ENCODE peak calls at places on chromosome 17, in five cellular contexts. Z, T, N, L and A are unnamed samples.

GRCh38 chr17:73936908-73937627 is 266.4 kb upstream of the RPL38 start:
- DNase-seq in Z (no peak), N (no peak), L (peak), T (no peak), A (no peak)

GRCh38 chr17:7673239-7673638 is 14.1 kb downstream of the TP53 start:
- DNase-seq in L (peak), T (peak), Z (no peak), N (peak), A (peak)

GRCh38 chr17:77611791-77612466 is 346.6 kb upstream of the TNRC6C start:
- DNase-seq in L (no peak), N (no peak), T (no peak), Z (no peak), A (no peak)

GRCh38 chr17:14341866-14342265 is 41.0 kb downstream of the HS3ST3B1 start:
- DNase-seq in T (no peak), Z (no peak), N (no peak), L (no peak), A (no peak)

GRCh38 chr17:66348605-66349165 is 46.3 kb downstream of the PRKCA start:
- DNase-seq in T (no peak), L (peak), N (no peak), Z (peak), A (peak)

GRCh38 chr17:67022451-67022810 is 21.9 kb upstream of the CACNG1 start:
- DNase-seq in Z (no peak), T (no peak), N (no peak), L (no peak), A (no peak)

GRCh38 chr17:79007504-79008381 is 1.8 kb downstream of the CANT1 start:
- DNase-seq in T (no peak), L (no peak), Z (no peak), N (no peak), A (no peak)

GRCh38 chr17:66580178-66580577 is 254.7 kb upstream of the CACNG5 start:
- DNase-seq in N (no peak), Z (peak), T (no peak), L (peak), A (peak)

GRCh38 chr17:76700627-76701470 is 9.9 kb downstream of the MXRA7 start:
- DNase-seq in N (no peak), T (no peak), L (peak), Z (peak), A (no peak)

GRCh38 chr17:75271955-75272847 is 1.2 kb upstream of the MIF4GD start:
- DNase-seq in L (no peak), Z (peak), N (no peak), T (no peak), A (no peak)

GRCh38 chr17:18181358-18181757 is 2.3 kb upstream of the ALKBH5 start:
- DNase-seq in Z (peak), T (no peak), N (no peak), L (no peak), A (no peak)

GRCh38 chr17:39623356-39623950 is 3.3 kb upstream of the PPP1R1B start:
- DNase-seq in L (peak), Z (peak), T (no peak), N (peak), A (peak)

GRCh38 chr17:72775237-72775636 is 317.3 kb downstream of the SLC39A11 start:
- DNase-seq in N (no peak), T (no peak), Z (no peak), L (no peak), A (no peak)

GRCh38 chr17:31580331-31581021 is 189.0 kb downstream of the RAB11FIP4 start:
- DNase-seq in Z (peak), N (no peak), T (no peak), L (no peak), A (no peak)

GRCh38 chr17:19318611-19319010 is 43.9 kb downstream of the B9D1 start:
- DNase-seq in T (no peak), N (no peak), Z (no peak), L (no peak), A (no peak)

GRCh38 chr17:76049239-76049638 is 22.1 kb upstream of the EVPL start:
- DNase-seq in Z (no peak), N (no peak), T (no peak), L (no peak), A (no peak)

GRCh38 chr17:37701424-37702020 is 43.3 kb downstream of the HNF1B start:
- DNase-seq in N (peak), T (peak), Z (no peak), L (no peak), A (peak)

GRCh38 chr17:47694818-47695663 is 1.1 kb downstream of the TBKBP1 start:
- DNase-seq in Z (peak), L (no peak), T (no peak), N (peak), A (no peak)

GRCh38 chr17:17080181-17080631 is 37.9 kb downstream of the MPRIP start:
- DNase-seq in Z (no peak), N (no peak), T (no peak), L (no peak), A (no peak)

GRCh38 chr17:39235555-39236221 is 9.9 kb upstream of the STAC2 start:
- DNase-seq in L (peak), Z (peak), T (peak), N (peak), A (peak)

GRCh38 chr17:58329808-58330543 is 1.4 kb upstream of the TSPOAP1 start:
- DNase-seq in T (peak), Z (no peak), L (no peak), N (no peak), A (no peak)

GRCh38 chr17:72192409-72193192 is 71.8 kb downstream of the SOX9 start:
- DNase-seq in L (no peak), T (no peak), N (no peak), Z (peak), A (peak)

GRCh38 chr17:50114849-50115357 is 15.1 kb downstream of the SAMD14 start:
- DNase-seq in N (peak), T (no peak), Z (peak), L (peak), A (peak)

GRCh38 chr17:14464741-14465140 is 163.9 kb downstream of the HS3ST3B1 start:
- DNase-seq in T (no peak), L (no peak), Z (peak), N (no peak), A (no peak)

GRCh38 chr17:45997624-45998023 is 1.4 kb upstream of the STH start:
- DNase-seq in T (no peak), Z (peak), N (no peak), L (no peak), A (no peak)

GRCh38 chr17:7064248-7064647 is 15.8 kb downstream of the CLEC10A start:
- DNase-seq in N (no peak), T (no peak), Z (no peak), L (no peak), A (no peak)

GRCh38 chr17:6914711-6915110 is 81.1 kb upstream of the ALOX12 start:
- DNase-seq in N (no peak), L (no peak), Z (peak), T (no peak), A (no peak)

GRCh38 chr17:59893617-59894100 is 738 bp downstream of the RPS6KB1 start:
- DNase-seq in Z (peak), N (no peak), L (peak), T (no peak), A (peak)

GRCh38 chr17:38981640-38982039 is 14.4 kb upstream of the FBXO47 start:
- DNase-seq in L (no peak), T (no peak), Z (peak), N (no peak), A (no peak)

GRCh38 chr17:57051886-57052342 is 33.1 kb upstream of the AKAP1 start:
- DNase-seq in Z (no peak), N (no peak), T (no peak), L (no peak), A (no peak)

GRCh38 chr17:51200295-51200694 is 34.1 kb downstream of the NME2 start:
- DNase-seq in L (no peak), N (no peak), T (no peak), Z (no peak), A (no peak)

GRCh38 chr17:76048025-76048605 is 21.0 kb upstream of the EVPL start:
- DNase-seq in N (no peak), Z (no peak), L (no peak), T (no peak), A (no peak)

GRCh38 chr17:9837551-9838471 is 12.1 kb downstream of the GLP2R start:
- DNase-seq in T (no peak), L (no peak), N (no peak), Z (peak), A (peak)

GRCh38 chr17:11304568-11304967 is 63.6 kb downstream of the SHISA6 start:
- DNase-seq in T (no peak), Z (no peak), N (no peak), L (no peak), A (no peak)

GRCh38 chr17:2227025-2227699 is 76.4 kb downstream of the SMG6 start:
- DNase-seq in N (no peak), Z (no peak), L (no peak), T (no peak), A (no peak)

GRCh38 chr17:2598166-2598565 is 4.7 kb downstream of the PAFAH1B1 start:
- DNase-seq in T (no peak), Z (peak), L (no peak), N (no peak), A (no peak)

GRCh38 chr17:1736348-1737281 is 6.1 kb upstream of the SERPINF2 start:
- DNase-seq in Z (peak), L (peak), T (no peak), N (no peak), A (peak)

GRCh38 chr17:2798679-2799078 is 2.4 kb downstream of the RAP1GAP2 start:
- DNase-seq in L (no peak), Z (no peak), N (peak), T (no peak), A (no peak)

GRCh38 chr17:58873926-58874325 is 118.3 kb downstream of the PPM1E start:
- DNase-seq in T (no peak), N (no peak), L (no peak), Z (no peak), A (no peak)

DNA sequence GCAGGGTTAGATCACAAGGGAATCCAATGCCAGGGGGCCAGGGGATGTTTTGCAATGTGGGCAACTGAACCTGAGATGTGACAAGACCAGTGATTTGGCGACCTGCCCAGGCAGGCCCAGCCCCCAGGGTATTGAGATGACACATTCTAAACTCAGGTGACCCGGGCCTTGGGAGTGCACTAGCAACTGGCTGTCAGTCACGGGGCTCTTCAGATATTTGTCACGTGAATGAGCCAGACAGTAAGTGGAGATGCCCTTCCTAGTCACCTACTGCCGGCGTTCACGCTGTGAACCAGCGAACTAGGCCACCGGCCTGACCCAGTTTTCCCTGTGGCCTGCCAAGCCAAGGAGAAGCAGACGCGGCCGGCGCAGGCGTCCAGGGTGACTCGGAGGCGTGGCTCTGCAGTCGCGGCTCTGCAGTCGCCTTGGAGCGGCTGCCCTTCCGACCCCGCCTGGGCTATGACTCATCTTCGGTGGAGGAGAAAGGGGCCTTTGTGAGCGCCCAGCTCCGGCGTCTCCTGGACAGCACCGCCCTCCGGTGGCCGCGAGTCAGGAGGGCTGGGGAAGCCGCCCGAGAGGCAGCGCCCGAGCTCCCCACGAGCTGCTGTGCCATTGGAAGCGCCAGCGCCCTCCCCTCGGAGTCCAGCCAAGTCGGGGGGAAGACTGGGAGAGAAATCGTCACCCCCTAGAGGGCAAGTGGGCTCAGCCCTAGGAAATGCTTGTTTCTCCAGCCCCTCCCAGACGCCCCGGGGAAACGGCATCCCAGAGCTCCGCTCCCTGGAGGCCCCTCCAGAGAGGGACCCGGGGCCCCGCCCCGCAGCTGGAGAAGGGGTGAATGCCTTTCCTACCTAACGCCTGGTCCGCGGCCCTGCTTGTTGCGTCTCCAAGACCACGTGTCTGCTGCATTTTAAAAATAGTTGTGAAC is 38.8 kb downstream of the WSB1 start:
- DNase-seq in N (peak), T (peak), L (peak), Z (peak), A (peak)
- TF ChIP-seq POLR2A in N (no peak), T (no peak), L (peak), Z (peak), A (peak)

GRCh38 chr17:63550816-63551639 is 751 bp downstream of the DCAF7 start:
- DNase-seq in T (no peak), L (peak), Z (peak), N (peak), A (peak)
- TF ChIP-seq USF2 in T (no peak), L (no peak), Z (no peak), N (no peak), A (no peak)

DNA sequence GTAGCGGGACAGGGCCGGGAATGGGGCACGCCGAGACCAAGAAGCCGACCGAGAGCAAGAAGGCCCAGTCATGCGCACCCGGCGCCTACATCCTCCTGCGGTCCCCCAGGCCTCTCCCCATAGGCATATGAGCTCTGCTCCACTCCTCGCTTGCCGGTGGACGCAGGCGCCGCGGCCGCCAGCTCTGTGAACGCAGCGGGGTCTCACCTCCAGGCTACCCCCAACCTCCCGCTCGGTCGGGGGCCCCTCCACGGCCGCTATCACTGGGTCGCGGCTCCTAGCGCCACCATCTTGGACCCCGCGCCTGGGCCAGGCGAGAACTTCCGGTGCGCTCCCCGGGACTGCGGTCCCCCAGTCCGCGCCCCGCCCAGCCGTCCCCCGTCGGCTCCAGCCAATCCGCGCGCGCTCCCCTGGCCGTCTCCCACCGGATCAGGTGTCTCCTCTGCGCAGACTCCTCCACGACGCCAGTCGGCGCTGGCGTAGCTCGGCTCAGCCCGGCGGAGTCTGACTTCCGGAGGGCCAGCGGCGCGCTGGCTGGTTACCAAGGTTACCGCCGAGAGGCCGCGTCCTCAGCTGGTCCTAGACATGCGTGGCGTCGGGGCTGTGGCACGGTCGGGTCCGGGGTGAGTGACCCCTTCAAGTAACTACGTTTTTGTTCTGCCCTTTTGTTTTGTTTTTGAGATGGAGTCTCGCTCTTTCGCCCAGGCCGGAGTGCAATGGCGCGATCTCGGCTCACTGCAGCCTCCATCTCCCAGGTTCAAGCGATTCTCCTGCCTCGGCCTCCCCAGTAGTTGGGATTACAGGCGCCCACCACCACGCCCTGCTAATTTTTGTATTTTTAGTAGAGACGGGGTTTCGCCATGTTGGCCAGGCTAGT is at the start of gene ZNF594:
- DNase-seq in N (peak), L (peak), Z (peak), T (peak), A (peak)
- TF ChIP-seq POLR2A in N (peak), L (peak), Z (peak), T (peak), A (no peak)

GRCh38 chr17:82914375-82914774 is 74.6 kb upstream of the ZNF750 start:
- DNase-seq in Z (no peak), N (no peak), L (no peak), T (no peak), A (peak)

GRCh38 chr17:82915010-82915696 is 75.3 kb upstream of the ZNF750 start:
- DNase-seq in L (no peak), T (peak), Z (no peak), N (peak), A (no peak)

GRCh38 chr17:82912571-82913089 is 72.8 kb upstream of the ZNF750 start:
- DNase-seq in T (no peak), N (no peak), Z (no peak), L (no peak), A (no peak)

GRCh38 chr17:82911822-82912221 is 72.0 kb upstream of the ZNF750 start:
- DNase-seq in N (no peak), Z (no peak), L (no peak), T (no peak), A (no peak)

DNA sequence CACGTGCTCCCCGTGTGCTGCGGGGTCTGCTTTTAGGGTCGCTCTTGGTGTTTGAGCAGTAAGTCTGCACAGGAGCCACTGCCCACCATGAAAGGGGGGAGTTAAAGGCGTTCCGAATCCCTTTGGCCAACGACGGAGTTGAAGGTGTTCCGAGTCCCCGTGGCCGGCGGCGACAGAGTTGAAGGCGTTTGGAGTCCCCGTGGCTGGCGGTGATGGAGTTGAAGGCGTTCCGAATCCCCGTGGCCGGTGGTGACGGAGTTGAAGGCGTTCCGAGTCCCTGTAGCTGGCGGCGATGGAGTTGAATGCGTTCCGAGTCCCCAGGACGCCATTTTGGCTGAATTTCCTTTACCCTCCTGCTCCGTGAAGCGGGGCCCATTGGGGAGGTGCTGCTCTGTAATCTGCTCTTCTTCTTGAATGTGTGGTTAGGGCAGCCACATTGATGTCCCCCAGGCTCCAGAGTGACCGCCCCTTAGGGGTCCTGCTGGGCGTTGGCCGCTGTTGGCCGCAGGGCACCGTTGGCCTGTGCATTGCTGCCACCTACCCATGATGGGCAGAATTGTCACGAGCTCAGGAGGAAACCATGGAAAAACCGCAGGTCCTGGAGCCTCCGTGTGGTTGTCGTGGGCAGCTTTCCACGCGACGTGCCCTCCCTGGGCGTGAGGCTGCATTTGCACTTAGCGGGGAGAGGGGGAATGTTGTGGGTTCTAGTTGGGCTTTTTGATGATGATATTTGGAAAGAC is 73.7 kb upstream of the ZNF750 start:
- DNase-seq in L (peak), Z (no peak), N (no peak), T (no peak), A (peak)
- TF ChIP-seq USF2 in L (no peak), Z (no peak), N (no peak), T (no peak), A (no peak)

GRCh38 chr17:4738136-4739121 is 1.2 kb upstream of the ZMYND15 start:
- DNase-seq in T (no peak), Z (no peak), N (peak), L (no peak), A (no peak)
- TF ChIP-seq POLR2A in T (no peak), Z (no peak), N (no peak), L (no peak), A (no peak)

DNA sequence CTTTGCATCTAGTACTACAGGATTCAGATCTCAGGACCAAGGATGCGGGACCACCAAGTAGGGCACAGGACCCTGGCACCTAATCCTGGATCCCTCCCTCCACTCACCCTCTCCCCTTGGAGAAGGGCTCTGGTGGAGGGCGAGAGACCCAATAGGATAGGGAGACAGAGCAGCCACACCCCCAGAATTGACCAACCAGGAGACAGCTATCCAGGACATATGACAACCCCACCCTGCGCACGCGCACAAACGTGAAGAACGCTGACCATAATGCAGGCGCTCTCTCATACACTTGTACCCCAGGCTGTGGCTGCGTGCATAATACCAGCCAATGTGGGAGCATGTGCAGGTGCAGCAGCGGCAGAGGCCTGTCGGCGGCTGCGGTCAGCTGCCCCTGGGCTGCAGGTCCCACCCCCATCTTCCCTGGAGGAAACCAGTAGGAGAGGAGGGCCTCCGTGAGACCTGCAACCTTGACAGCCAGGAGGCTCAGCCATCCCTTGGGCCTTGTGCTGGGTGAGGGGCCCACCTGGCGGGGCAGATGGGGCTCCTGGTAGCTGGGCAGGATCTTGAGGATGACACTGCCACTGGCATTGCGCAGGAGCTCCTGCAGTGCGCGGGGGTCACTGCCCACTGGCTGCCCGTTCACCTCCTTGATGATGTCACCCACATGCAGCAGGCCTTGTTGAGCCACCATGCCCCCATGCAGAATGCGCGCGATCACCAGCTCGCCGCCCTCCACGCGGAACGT is 25.4 kb downstream of the MPP2 start:
- DNase-seq in N (no peak), T (no peak), Z (no peak), L (no peak), A (no peak)
- TF ChIP-seq USF2 in N (no peak), T (no peak), Z (no peak), L (no peak), A (no peak)

GRCh38 chr17:63701477-63702222 is 1.7 kb upstream of the LIMD2 start:
- DNase-seq in L (no peak), Z (no peak), T (no peak), N (no peak), A (no peak)

GRCh38 chr17:63699638-63700527 is at the start of gene LIMD2:
- DNase-seq in L (no peak), Z (no peak), N (peak), T (no peak), A (peak)

GRCh38 chr17:63698886-63699637 is 863 bp downstream of the LIMD2 start:
- DNase-seq in N (peak), Z (peak), L (peak), T (peak), A (no peak)

GRCh38 chr17:63702223-63702577 is 2.3 kb upstream of the LIMD2 start:
- DNase-seq in L (no peak), Z (no peak), T (no peak), N (no peak), A (no peak)

GRCh38 chr17:63700528-63701441 is 860 bp upstream of the LIMD2 start:
- DNase-seq in Z (peak), N (peak), T (no peak), L (no peak), A (no peak)
- TF ChIP-seq POLR2A in Z (no peak), N (no peak), T (peak), L (no peak), A (no peak)